ENCODE peak calls at places on chromosomes 3 and 15, in six cellular contexts. P, T, U, M, Z and A are unnamed samples.
A peak's percentile ranks its signal among the peaks of the same experiment; 100 is the strongest.

GRCh38 chr3:167466961-167467360 is 6.9 kb downstream of the SERPINI2 start:
- DNase-seq in U (no peak), Z (no peak), T (no peak), P (no peak), M (no peak), A (no peak)

GRCh38 chr3:58868101-58868779 is 181.6 kb downstream of the CFAP20DC start:
- DNase-seq in T (no peak), P (no peak), Z (no peak), M (no peak), U (no peak), A (no peak)

GRCh38 chr15:58472821-58473581 is 41.2 kb downstream of the LIPC start:
- DNase-seq in T (peak; percentile 14), U (no peak), P (peak; percentile 44), M (no peak), Z (no peak), A (peak; percentile 46)

GRCh38 chr3:38579551-38580449 is 69.7 kb downstream of the SCN5A start:
- DNase-seq in M (no peak), U (peak; percentile 53), Z (no peak), P (no peak), T (no peak), A (peak; percentile 69)

GRCh38 chr3:170307998-170308398 is 49.5 kb upstream of the SKIL start:
- DNase-seq in Z (peak; percentile 62), P (peak; percentile 33), U (no peak), M (no peak), T (peak; percentile 59), A (peak; percentile 30)

GRCh38 chr3:100776736-100777135 is 67.4 kb downstream of the TFG start:
- DNase-seq in M (no peak), P (no peak), Z (no peak), T (no peak), U (no peak), A (no peak)

GRCh38 chr15:87219650-87220615 is 1036.6 kb downstream of the NTRK3 start:
- DNase-seq in P (no peak), T (no peak), Z (no peak), U (no peak), M (no peak), A (peak; percentile 11)

GRCh38 chr3:142353571-142353970 is 94.3 kb downstream of the XRN1 start:
- DNase-seq in T (no peak), U (no peak), M (no peak), P (peak; percentile 7), Z (no peak), A (peak; percentile 6)

GRCh38 chr15:74314897-74315438 is 52.5 kb downstream of the CYP11A1 start:
- DNase-seq in M (peak; percentile 32), P (no peak), Z (no peak), U (no peak), T (peak; percentile 11), A (peak; percentile 60)

GRCh38 chr3:165642761-165643432 is 194.3 kb downstream of the BCHE start:
- DNase-seq in Z (peak; percentile 82), M (peak; percentile 91), T (peak; percentile 79), U (peak; percentile 28), P (peak; percentile 97), A (peak; percentile 98)
- H3K4me3 ChIP-seq in Z (no peak overlapping the region), M (no peak overlapping the region), T (no peak overlapping the region), U (no peak overlapping the region), P (peak overlapping the region; percentile 22), A (no peak overlapping the region)

GRCh38 chr3:160583451-160583850 is 18.1 kb upstream of the KPNA4 start:
- DNase-seq in P (no peak), T (no peak), U (no peak), M (no peak), Z (no peak), A (no peak)
- TF ChIP-seq CTCF in P (no peak), T (no peak), U (no peak), M (no peak), Z (no peak), A (no peak)

GRCh38 chr15:41512512-41513281 is 930 bp downstream of the LTK start:
- DNase-seq in Z (no peak), P (no peak), U (no peak), M (no peak), T (peak; percentile 26), A (no peak)

GRCh38 chr15:41512078-41512394 is 1.6 kb downstream of the LTK start:
- DNase-seq in T (no peak), Z (no peak), M (no peak), U (no peak), P (no peak), A (no peak)

GRCh38 chr15:41511331-41512077 is 2.1 kb downstream of the LTK start:
- DNase-seq in P (no peak), T (no peak), U (no peak), M (no peak), Z (peak; percentile 55), A (no peak)

GRCh38 chr15:41513282-41514227 is at the start of gene LTK:
- DNase-seq in T (peak; percentile 33), P (no peak), Z (peak; percentile 69), U (no peak), M (no peak), A (no peak)

GRCh38 chr15:41510728-41511127 is 2.9 kb downstream of the LTK start:
- DNase-seq in T (no peak), U (no peak), M (no peak), P (no peak), Z (no peak), A (no peak)
- H3K4me3 ChIP-seq in T (no peak overlapping the region), U (no peak overlapping the region), M (no peak overlapping the region), P (no peak overlapping the region), Z (no peak overlapping the region), A (no peak overlapping the region)

GRCh38 chr3:129330413-129330812 is 51.7 kb downstream of the HMCES start:
- DNase-seq in Z (no peak), T (no peak), M (no peak), U (no peak), P (no peak), A (no peak)
- TF ChIP-seq CTCF in Z (no peak), T (no peak), M (no peak), U (no peak), P (no peak), A (no peak)

GRCh38 chr15:51731549-51732267 is 5.7 kb downstream of the LYSMD2 start:
- DNase-seq in P (peak; percentile 80), Z (no peak), U (peak; percentile 57), T (peak; percentile 13), M (no peak), A (peak; percentile 45)
- H3K4me3 ChIP-seq in P (peak overlapping the region; percentile 32), Z (no peak overlapping the region), U (peak overlapping the region; percentile 8), T (peak overlapping the region; percentile 29), M (no peak overlapping the region), A (no peak overlapping the region)